ENCODE peak calls at places on chromosome 10, in five cellular contexts. A is effector memory CD4-positive, alpha-beta T cell; Z is MM.1S; F is ovary; Y is transverse colon. Q is an unnamed sample. For H3K4me1, the result is how much of the 10 kb centered on the place peaks cover.

GRCh38 chr10:110733256-110733952 is 89.3 kb downstream of the RBM20 start:
- DNase-seq in A (no peak), Z (peak), F (no peak), Y (no peak), Q (no peak)

GRCh38 chr10:32160866-32161265 is 104.6 kb upstream of the KIF5B start:
- DNase-seq in A (no peak), Z (no peak), F (no peak), Y (no peak), Q (no peak)

GRCh38 chr10:119299531-119299930 is 92.2 kb downstream of the GRK5 start:
- DNase-seq in A (no peak), Z (peak), F (no peak), Y (no peak), Q (no peak)

GRCh38 chr10:35421553-35422178 is 85.4 kb downstream of the CCNY start:
- DNase-seq in A (no peak), Z (no peak), F (peak), Y (peak), Q (no peak)

GRCh38 chr10:108014902-108015177 is 850.3 kb upstream of the SORCS1 start:
- DNase-seq in A (no peak), Z (no peak), F (no peak), Y (no peak), Q (no peak)

GRCh38 chr10:93495654-93496321 is 624 bp upstream of the CEP55 start:
- DNase-seq in A (no peak), Z (no peak), F (no peak), Y (peak), Q (peak)

GRCh38 chr10:24723788-24724380 is at the start of gene ARHGAP21:
- DNase-seq in A (no peak), Z (peak), F (peak), Y (peak), Q (peak)

GRCh38 chr10:69068549-69068948 is 19.4 kb upstream of the SRGN start:
- DNase-seq in A (no peak), Z (no peak), F (no peak), Y (no peak), Q (no peak)

GRCh38 chr10:8402469-8403074 is 348.1 kb downstream of the GATA3 start:
- DNase-seq in A (peak), Z (no peak), F (no peak), Y (no peak), Q (no peak)

GRCh38 chr10:123966896-123967231 is 75.3 kb upstream of the CPXM2 start:
- DNase-seq in A (no peak), Z (no peak), F (no peak), Y (no peak), Q (no peak)

DNA sequence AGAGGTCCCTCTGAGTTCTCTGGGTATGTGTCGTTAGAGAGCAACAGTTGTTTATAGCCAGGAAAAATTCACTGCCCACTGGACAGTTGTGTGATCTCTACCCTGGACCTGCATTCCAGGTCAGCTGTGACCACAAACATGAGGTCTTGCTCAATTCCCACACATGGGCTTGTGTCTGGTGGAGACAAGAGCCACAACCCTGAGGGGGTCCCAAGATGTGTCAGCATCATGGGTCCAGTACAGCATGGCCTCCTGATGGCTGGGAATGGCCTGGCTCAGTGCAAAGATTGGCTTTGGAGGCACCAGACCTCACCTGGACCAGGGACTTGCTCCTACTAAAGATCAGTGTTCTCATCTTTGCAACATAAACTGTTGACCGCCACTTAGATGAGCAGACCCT is 751.6 kb downstream of the GRID1 start:
- DNase-seq in A (no peak), Z (no peak), F (no peak), Y (no peak), Q (no peak)
- H3K4me1 ChIP-seq in A (under half), Z (under half), F (under half), Y (under half), Q (under half)

DNA sequence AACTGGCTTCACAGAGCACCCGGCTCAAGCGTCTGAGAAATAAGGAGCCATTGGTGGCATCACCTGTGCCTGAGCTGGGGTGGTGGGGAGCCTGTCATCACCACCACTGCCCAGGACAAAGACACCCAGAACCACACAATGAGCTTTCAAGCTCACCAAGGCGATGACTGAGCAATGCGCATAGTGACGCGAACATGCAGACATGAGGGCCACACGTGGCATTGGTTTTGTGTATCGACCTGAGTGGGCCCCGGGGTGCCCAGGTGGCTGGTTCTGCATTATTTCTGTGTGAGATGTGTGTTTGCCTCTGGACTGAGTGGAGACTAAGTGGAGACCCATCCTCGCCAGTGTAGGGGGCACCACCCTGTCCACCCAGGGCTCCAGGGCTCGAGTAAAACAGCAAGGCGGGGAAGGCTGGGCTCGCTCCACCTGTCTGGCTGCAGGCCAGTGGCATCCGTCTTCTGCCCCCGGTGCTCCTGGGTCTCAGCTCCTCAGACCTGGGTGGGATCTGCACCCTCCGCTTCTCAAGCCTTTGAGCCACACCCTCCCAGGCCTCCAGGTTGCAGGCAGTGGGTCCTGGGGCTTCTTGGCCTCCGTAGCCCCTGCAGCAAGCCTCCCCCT is 92.6 kb downstream of the DIP2C start:
- DNase-seq in A (no peak), Z (no peak), F (no peak), Y (no peak), Q (no peak)
- H3K4me1 ChIP-seq in A (under half), Z (under half), F (under half), Y (under half), Q (under half)

GRCh38 chr10:30750971-30751677 is 121.6 kb upstream of the LYZL2 start:
- DNase-seq in A (no peak), Z (peak), F (no peak), Y (no peak), Q (no peak)
- H3K4me1 ChIP-seq in A (under half), Z (under half), F (under half), Y (under half), Q (under half)

DNA sequence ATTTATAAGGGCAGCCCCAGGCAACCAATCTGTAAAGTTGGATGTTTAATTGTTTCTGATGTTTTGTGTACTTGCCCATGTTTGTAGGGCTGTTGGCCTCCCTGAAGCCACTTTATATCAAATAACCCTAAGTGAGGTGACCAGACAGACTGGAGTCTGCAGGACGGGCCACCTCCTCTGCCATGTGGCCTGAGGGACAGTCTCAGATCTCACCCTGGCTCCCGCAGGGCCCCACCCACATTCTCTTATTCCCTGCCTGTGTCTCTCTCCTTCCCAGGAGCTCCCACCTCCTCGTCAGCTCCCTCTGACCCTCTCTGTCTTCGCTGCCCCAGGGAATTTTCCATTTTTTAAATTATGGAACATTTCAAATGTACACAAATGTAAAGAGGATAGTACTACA is 9.5 kb upstream of the C10orf71 start:
- DNase-seq in A (no peak), Z (no peak), F (no peak), Y (no peak), Q (no peak)
- H3K4me1 ChIP-seq in A (under half), Z (under half), F (under half), Y (under half), Q (under half)

DNA sequence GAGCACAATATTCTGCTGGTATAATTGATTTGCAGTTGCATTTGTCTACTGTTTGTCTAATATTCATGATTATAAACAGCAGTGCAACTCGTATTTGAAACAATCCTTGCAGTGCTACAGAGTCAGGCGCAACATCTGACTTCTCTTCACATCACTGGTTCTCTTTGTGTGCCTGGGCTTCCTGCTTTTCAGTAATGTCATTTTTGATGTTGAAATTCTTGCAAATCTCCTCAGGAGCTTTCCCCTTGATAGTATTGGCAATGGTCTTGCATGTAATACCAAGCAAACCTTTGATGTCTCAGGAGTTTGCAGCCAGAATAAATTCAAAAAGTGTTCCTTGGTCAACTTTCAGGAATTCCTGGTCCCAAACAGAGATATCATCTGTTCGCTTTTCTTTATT is 20.2 kb downstream of the HPS6 start:
- DNase-seq in A (no peak), Z (no peak), F (no peak), Y (no peak), Q (no peak)
- H3K4me1 ChIP-seq in A (under half), Z (under half), F (under half), Y (under half), Q (under half)

GRCh38 chr10:95532536-95532935 is 28.6 kb downstream of the SORBS1 start:
- DNase-seq in A (no peak), Z (no peak), F (no peak), Y (no peak), Q (no peak)
- H3K4me1 ChIP-seq in A (under half), Z (under half), F (under half), Y (under half), Q (under half)

DNA sequence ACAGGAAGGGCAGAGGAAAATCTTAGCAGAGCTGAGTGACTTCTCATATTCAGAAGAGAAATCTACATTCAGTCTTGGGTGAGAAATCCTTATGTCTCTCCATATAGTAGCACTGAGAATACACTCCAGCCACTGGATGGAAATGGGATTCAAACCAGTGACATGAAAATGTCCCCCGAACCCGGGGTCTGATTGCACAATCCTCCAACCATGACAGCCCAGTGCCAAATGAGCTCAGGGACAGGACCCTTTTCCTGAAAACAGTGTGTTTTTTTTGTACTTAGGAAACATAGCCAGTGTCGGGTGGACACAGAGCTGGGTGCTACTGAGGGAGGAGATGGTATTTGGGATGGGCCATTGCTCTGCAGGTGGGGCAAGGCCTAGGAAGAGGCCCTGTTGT is 185.6 kb downstream of the CXCL12 start:
- DNase-seq in A (no peak), Z (no peak), F (no peak), Y (no peak), Q (no peak)
- H3K4me1 ChIP-seq in A (under half), Z (under half), F (under half), Y (under half), Q (under half)

DNA sequence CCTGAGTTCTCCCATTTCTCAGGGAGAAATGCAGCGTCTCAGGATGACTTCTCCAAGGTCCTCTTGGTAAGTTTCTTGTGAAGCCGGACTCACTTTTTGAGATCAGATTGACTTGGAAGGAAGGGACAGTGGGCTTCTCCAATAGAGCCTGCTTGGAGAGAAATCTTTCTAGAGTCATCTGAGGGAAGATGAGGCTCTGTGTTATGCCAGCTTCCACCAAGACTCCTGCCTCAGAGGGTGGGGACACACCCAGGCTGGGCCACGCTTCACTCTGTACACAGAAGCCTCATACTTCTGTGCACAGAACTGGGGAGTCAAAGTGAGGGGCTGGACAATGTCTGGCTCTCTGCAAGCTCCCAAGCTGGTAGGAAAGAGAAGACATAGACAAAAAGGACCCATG is 5.5 kb downstream of the C10orf105 start:
- DNase-seq in A (no peak), Z (no peak), F (no peak), Y (no peak), Q (no peak)
- H3K4me1 ChIP-seq in A (under half), Z (under half), F (under half), Y (under half), Q (under half)

GRCh38 chr10:114618722-114619121 is 39.4 kb downstream of the ABLIM1 start:
- DNase-seq in A (no peak), Z (no peak), F (no peak), Y (no peak), Q (no peak)
- H3K4me1 ChIP-seq in A (under half), Z (under half), F (under half), Y (under half), Q (under half)

Q was measured in colonic mucosa.